ENCODE peak calls at places on chromosomes 1 and 21, in seven cellular contexts. One of them, this sample, is unnamed.
A peak's percentile ranks its signal among the peaks of the same experiment; 100 is the strongest.

GRCh38 chr1:86207323-86207722 is 50.8 kb upstream of the COL24A1 start:
- DNase-seq in Peyer's patch: no peak
- DNase-seq in mucosa of descending colon: no peak
- DNase-seq in HCT116: no peak
- DNase-seq in colonic mucosa: no peak
- DNase-seq in aorta: no peak
- DNase-seq in DND-41: no peak
- DNase-seq in this sample: no peak

GRCh38 chr1:196501760-196502428 is 106.3 kb downstream of the KCNT2 start:
- DNase-seq in mucosa of descending colon: no peak
- DNase-seq in colonic mucosa: no peak
- DNase-seq in aorta: no peak
- DNase-seq in DND-41: no peak
- DNase-seq in Peyer's patch: no peak
- DNase-seq in HCT116: no peak
- DNase-seq in this sample: no peak

GRCh38 chr1:52268372-52268771 is 97.6 kb downstream of the CC2D1B start:
- DNase-seq in mucosa of descending colon: no peak
- DNase-seq in DND-41: no peak
- DNase-seq in HCT116: no peak
- DNase-seq in colonic mucosa: no peak
- DNase-seq in aorta: no peak
- DNase-seq in Peyer's patch: no peak
- DNase-seq in this sample: no peak

GRCh38 chr21:43333301-43334062 is 93.4 kb downstream of the SIK1 start:
- DNase-seq in mucosa of descending colon: no peak
- DNase-seq in colonic mucosa: no peak
- DNase-seq in aorta: no peak
- DNase-seq in DND-41: no peak
- DNase-seq in HCT116: no peak
- DNase-seq in Peyer's patch: no peak
- DNase-seq in this sample: no peak

GRCh38 chr1:116759636-116760035 is 5.4 kb downstream of the CD2 start:
- DNase-seq in HCT116: no peak
- DNase-seq in DND-41: peak; percentile 4
- DNase-seq in colonic mucosa: no peak
- DNase-seq in Peyer's patch: no peak
- DNase-seq in aorta: no peak
- DNase-seq in mucosa of descending colon: no peak
- DNase-seq in this sample: no peak

GRCh38 chr1:114130846-114131525 is 22.7 kb downstream of the SYT6 start:
- DNase-seq in aorta: no peak
- DNase-seq in HCT116: no peak
- DNase-seq in DND-41: no peak
- DNase-seq in Peyer's patch: no peak
- DNase-seq in colonic mucosa: no peak
- DNase-seq in mucosa of descending colon: no peak
- DNase-seq in this sample: no peak

GRCh38 chr1:221154932-221155331 is 275.7 kb downstream of the HLX start:
- DNase-seq in HCT116: no peak
- DNase-seq in Peyer's patch: no peak
- DNase-seq in colonic mucosa: no peak
- DNase-seq in DND-41: no peak
- DNase-seq in aorta: no peak
- DNase-seq in mucosa of descending colon: no peak
- DNase-seq in this sample: no peak

GRCh38 chr1:174023438-174023837 is 1.3 kb upstream of the RC3H1 start:
- DNase-seq in mucosa of descending colon: no peak
- DNase-seq in HCT116: peak; percentile 50
- DNase-seq in colonic mucosa: peak; percentile 78
- DNase-seq in aorta: no peak
- DNase-seq in Peyer's patch: no peak
- DNase-seq in DND-41: no peak
- DNase-seq in this sample: no peak

GRCh38 chr1:157369808-157370521 is 182.3 kb downstream of the FCRL5 start:
- DNase-seq in colonic mucosa: peak; percentile 79
- DNase-seq in aorta: no peak
- DNase-seq in mucosa of descending colon: no peak
- DNase-seq in Peyer's patch: no peak
- DNase-seq in HCT116: peak; percentile 33
- DNase-seq in DND-41: peak; percentile 62
- DNase-seq in this sample: peak; percentile 45

GRCh38 chr1:28507646-28508434 is 2.0 kb downstream of the RCC1 start:
- DNase-seq in DND-41: peak; percentile 29
- DNase-seq in HCT116: no peak
- DNase-seq in mucosa of descending colon: no peak
- DNase-seq in aorta: peak; percentile 17
- DNase-seq in Peyer's patch: no peak
- DNase-seq in colonic mucosa: no peak
- DNase-seq in this sample: no peak

GRCh38 chr1:76390451-76390850 is 315.9 kb downstream of the ST6GALNAC3 start:
- DNase-seq in aorta: no peak
- DNase-seq in HCT116: no peak
- DNase-seq in colonic mucosa: no peak
- DNase-seq in Peyer's patch: no peak
- DNase-seq in DND-41: no peak
- DNase-seq in mucosa of descending colon: no peak
- DNase-seq in this sample: no peak

GRCh38 chr1:15507278-15507677 is 16.7 kb downstream of the CASP9 start:
- DNase-seq in colonic mucosa: no peak
- DNase-seq in Peyer's patch: no peak
- DNase-seq in DND-41: no peak
- DNase-seq in HCT116: no peak
- DNase-seq in aorta: peak; percentile 27
- DNase-seq in mucosa of descending colon: no peak
- DNase-seq in this sample: no peak

GRCh38 chr1:159913451-159914192 is 11.7 kb downstream of the TAGLN2 start:
- DNase-seq in colonic mucosa: peak; percentile 68
- DNase-seq in DND-41: no peak
- DNase-seq in aorta: peak; percentile 40
- DNase-seq in HCT116: no peak
- DNase-seq in Peyer's patch: no peak
- DNase-seq in mucosa of descending colon: no peak
- DNase-seq in this sample: no peak

GRCh38 chr1:159908255-159908905 is 8.4 kb upstream of the CFAP45 start:
- DNase-seq in DND-41: no peak
- DNase-seq in Peyer's patch: no peak
- DNase-seq in HCT116: no peak
- DNase-seq in colonic mucosa: no peak
- DNase-seq in aorta: peak; percentile 31
- DNase-seq in mucosa of descending colon: no peak
- DNase-seq in this sample: no peak

GRCh38 chr1:159914252-159915018 is 10.9 kb downstream of the TAGLN2 start:
- DNase-seq in aorta: peak; percentile 55
- DNase-seq in DND-41: no peak
- DNase-seq in HCT116: no peak
- DNase-seq in colonic mucosa: no peak
- DNase-seq in mucosa of descending colon: no peak
- DNase-seq in Peyer's patch: no peak
- DNase-seq in this sample: no peak

GRCh38 chr1:159909381-159909780 is 9.4 kb upstream of the CFAP45 start:
- DNase-seq in HCT116: no peak
- DNase-seq in DND-41: no peak
- DNase-seq in mucosa of descending colon: no peak
- DNase-seq in colonic mucosa: no peak
- DNase-seq in Peyer's patch: no peak
- DNase-seq in aorta: no peak
- DNase-seq in this sample: no peak

DNA sequence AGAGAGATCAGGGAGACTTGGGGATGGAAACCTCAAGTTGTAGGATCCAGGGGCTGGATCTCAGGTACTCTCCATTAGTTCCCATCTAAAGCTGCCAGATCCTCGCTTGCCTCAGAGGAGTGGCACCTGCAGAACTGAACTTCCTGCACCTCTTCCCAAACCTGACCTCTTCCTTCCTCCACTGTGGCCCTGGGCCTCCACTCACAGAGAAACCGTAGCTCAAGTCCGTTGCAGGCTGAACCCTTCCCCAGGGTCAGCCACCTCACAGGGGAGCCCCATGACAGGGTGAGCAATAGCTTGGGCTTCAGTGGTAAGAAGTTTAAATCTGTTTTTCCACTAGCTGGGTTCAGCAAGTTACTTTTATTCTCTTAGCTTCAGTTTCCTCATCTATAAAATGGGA is 11.7 kb upstream of the CFAP45 start:
- DNase-seq in Peyer's patch: no peak
- DNase-seq in HCT116: no peak
- DNase-seq in colonic mucosa: no peak
- DNase-seq in mucosa of descending colon: no peak
- DNase-seq in aorta: peak; percentile 50
- DNase-seq in DND-41: no peak
- DNase-seq in this sample: no peak
- H3K4me1 ChIP-seq in Peyer's patch: peaks cover 24% of the 10 kb centered on the region
- H3K4me1 ChIP-seq in HCT116: peaks cover 56% of the 10 kb centered on the region
- H3K4me1 ChIP-seq in colonic mucosa: no peaks in the 10 kb centered on the region
- H3K4me1 ChIP-seq in mucosa of descending colon: peaks cover 29% of the 10 kb centered on the region
- H3K4me1 ChIP-seq in aorta: peaks cover 2% of the 10 kb centered on the region
- H3K4me1 ChIP-seq in DND-41: peaks cover 17% of the 10 kb centered on the region
- H3K4me1 ChIP-seq in this sample: peaks cover 18% of the 10 kb centered on the region

GRCh38 chr1:8663090-8663802 is 154.2 kb downstream of the RERE start:
- DNase-seq in DND-41: no peak
- DNase-seq in Peyer's patch: no peak
- DNase-seq in colonic mucosa: no peak
- DNase-seq in HCT116: no peak
- DNase-seq in mucosa of descending colon: no peak
- DNase-seq in aorta: no peak
- DNase-seq in this sample: no peak
- H3K4me1 ChIP-seq in DND-41: peaks cover 15% of the 10 kb centered on the region
- H3K4me1 ChIP-seq in Peyer's patch: peaks cover 23% of the 10 kb centered on the region
- H3K4me1 ChIP-seq in colonic mucosa: peaks cover 26% of the 10 kb centered on the region
- H3K4me1 ChIP-seq in HCT116: peaks cover 5% of the 10 kb centered on the region
- H3K4me1 ChIP-seq in mucosa of descending colon: peaks cover 35% of the 10 kb centered on the region
- H3K4me1 ChIP-seq in aorta: peaks cover 3% of the 10 kb centered on the region
- H3K4me1 ChIP-seq in this sample: peaks cover 14% of the 10 kb centered on the region

GRCh38 chr1:179190861-179191260 is 38.6 kb downstream of the ABL2 start:
- DNase-seq in aorta: no peak
- DNase-seq in DND-41: no peak
- DNase-seq in HCT116: no peak
- DNase-seq in mucosa of descending colon: no peak
- DNase-seq in colonic mucosa: no peak
- DNase-seq in Peyer's patch: no peak
- DNase-seq in this sample: no peak
- H3K4me1 ChIP-seq in aorta: no peaks in the 10 kb centered on the region
- H3K4me1 ChIP-seq in DND-41: no peaks in the 10 kb centered on the region
- H3K4me1 ChIP-seq in HCT116: no peaks in the 10 kb centered on the region
- H3K4me1 ChIP-seq in mucosa of descending colon: peaks cover 4% of the 10 kb centered on the region
- H3K4me1 ChIP-seq in colonic mucosa: no peaks in the 10 kb centered on the region
- H3K4me1 ChIP-seq in Peyer's patch: no peaks in the 10 kb centered on the region
- H3K4me1 ChIP-seq in this sample: no peaks in the 10 kb centered on the region

DNA sequence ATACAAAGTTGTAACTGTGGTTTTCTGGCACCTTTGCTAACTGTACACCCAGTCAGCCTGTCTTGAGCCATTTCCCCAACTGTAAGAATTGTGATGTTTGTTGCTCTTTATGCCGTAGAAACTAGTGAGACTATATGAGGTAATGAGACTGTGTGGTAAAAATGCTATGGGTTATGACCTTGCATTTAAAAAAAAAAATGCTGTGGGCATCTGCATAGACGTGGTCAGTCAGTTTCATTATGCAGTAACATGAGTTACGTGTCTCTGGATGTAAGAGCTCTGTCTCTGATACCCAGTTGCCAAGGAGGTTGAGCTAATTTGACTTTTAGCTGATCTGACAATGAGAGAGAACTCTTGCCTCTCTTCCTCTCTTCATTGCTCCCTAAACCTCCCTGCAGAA is 80.6 kb upstream of the LAMC2 start:
- DNase-seq in HCT116: no peak
- DNase-seq in mucosa of descending colon: no peak
- DNase-seq in DND-41: no peak
- DNase-seq in colonic mucosa: no peak
- DNase-seq in Peyer's patch: no peak
- DNase-seq in aorta: no peak
- DNase-seq in this sample: no peak
- H3K4me1 ChIP-seq in HCT116: no peaks in the 10 kb centered on the region
- H3K4me1 ChIP-seq in mucosa of descending colon: no peaks in the 10 kb centered on the region
- H3K4me1 ChIP-seq in DND-41: no peaks in the 10 kb centered on the region
- H3K4me1 ChIP-seq in colonic mucosa: no peaks in the 10 kb centered on the region
- H3K4me1 ChIP-seq in Peyer's patch: no peaks in the 10 kb centered on the region
- H3K4me1 ChIP-seq in aorta: peaks cover 3% of the 10 kb centered on the region
- H3K4me1 ChIP-seq in this sample: peaks cover 2% of the 10 kb centered on the region

GRCh38 chr1:201639826-201640225 is 100.9 kb downstream of the NAV1 start:
- DNase-seq in DND-41: no peak
- DNase-seq in HCT116: no peak
- DNase-seq in Peyer's patch: no peak
- DNase-seq in aorta: no peak
- DNase-seq in mucosa of descending colon: no peak
- DNase-seq in colonic mucosa: no peak
- DNase-seq in this sample: no peak
- H3K4me1 ChIP-seq in DND-41: no peaks in the 10 kb centered on the region
- H3K4me1 ChIP-seq in HCT116: no peaks in the 10 kb centered on the region
- H3K4me1 ChIP-seq in Peyer's patch: no peaks in the 10 kb centered on the region
- H3K4me1 ChIP-seq in aorta: no peaks in the 10 kb centered on the region
- H3K4me1 ChIP-seq in mucosa of descending colon: no peaks in the 10 kb centered on the region
- H3K4me1 ChIP-seq in colonic mucosa: no peaks in the 10 kb centered on the region
- H3K4me1 ChIP-seq in this sample: peaks cover 2% of the 10 kb centered on the region

This sample was measured in iPS DF 6.9.